ENCODE peak calls at places on chromosome 13, in eight cellular contexts. One of them, this sample, is unnamed. For H3K9me3, the result is how much of the 10 kb centered on the place peaks cover.

GRCh38 chr13:102566513-102566912 is 30.3 kb upstream of the TPP2 start:
- DNase-seq in mammary epithelial cell: no peak
- DNase-seq in T-helper 17 cell: no peak
- DNase-seq in CD8-positive, alpha-beta T cell: no peak
- DNase-seq in cardiac muscle cell: no peak
- DNase-seq in uterus: no peak
- DNase-seq in heart right ventricle: no peak
- DNase-seq in HCT116: no peak
- DNase-seq in this sample: no peak

GRCh38 chr13:51047434-51048165 is 63.5 kb downstream of the C13orf42 start:
- DNase-seq in mammary epithelial cell: no peak
- DNase-seq in T-helper 17 cell: no peak
- DNase-seq in CD8-positive, alpha-beta T cell: no peak
- DNase-seq in cardiac muscle cell: no peak
- DNase-seq in uterus: no peak
- DNase-seq in heart right ventricle: no peak
- DNase-seq in HCT116: no peak
- DNase-seq in this sample: no peak

GRCh38 chr13:24050292-24050711 is 110.2 kb upstream of the SPATA13 start:
- DNase-seq in mammary epithelial cell: peak
- DNase-seq in T-helper 17 cell: no peak
- DNase-seq in CD8-positive, alpha-beta T cell: no peak
- DNase-seq in cardiac muscle cell: no peak
- DNase-seq in uterus: peak
- DNase-seq in heart right ventricle: no peak
- DNase-seq in HCT116: no peak
- DNase-seq in this sample: peak

GRCh38 chr13:40910324-40911050 is 108.6 kb downstream of the ELF1 start:
- DNase-seq in mammary epithelial cell: peak
- DNase-seq in T-helper 17 cell: no peak
- DNase-seq in CD8-positive, alpha-beta T cell: no peak
- DNase-seq in cardiac muscle cell: no peak
- DNase-seq in uterus: no peak
- DNase-seq in heart right ventricle: no peak
- DNase-seq in HCT116: no peak
- DNase-seq in this sample: no peak

GRCh38 chr13:76992548-76993001 is 694 bp downstream of the CLN5 start:
- DNase-seq in mammary epithelial cell: peak
- DNase-seq in T-helper 17 cell: peak
- DNase-seq in CD8-positive, alpha-beta T cell: peak
- DNase-seq in cardiac muscle cell: peak
- DNase-seq in uterus: peak
- DNase-seq in heart right ventricle: peak
- DNase-seq in HCT116: no peak
- DNase-seq in this sample: no peak

GRCh38 chr13:92806215-92806614 is 420.4 kb upstream of the GPC6 start:
- DNase-seq in mammary epithelial cell: no peak
- DNase-seq in T-helper 17 cell: no peak
- DNase-seq in CD8-positive, alpha-beta T cell: no peak
- DNase-seq in cardiac muscle cell: no peak
- DNase-seq in uterus: no peak
- DNase-seq in heart right ventricle: no peak
- DNase-seq in HCT116: no peak
- DNase-seq in this sample: no peak

GRCh38 chr13:43878897-43879322 is 630 bp downstream of the CCDC122 start:
- DNase-seq in mammary epithelial cell: peak
- DNase-seq in T-helper 17 cell: no peak
- DNase-seq in CD8-positive, alpha-beta T cell: peak
- DNase-seq in cardiac muscle cell: peak
- DNase-seq in uterus: peak
- DNase-seq in heart right ventricle: peak
- DNase-seq in HCT116: no peak
- DNase-seq in this sample: peak

GRCh38 chr13:90498816-90499215 is 848.7 kb upstream of the MIR17HG start:
- DNase-seq in mammary epithelial cell: no peak
- DNase-seq in T-helper 17 cell: no peak
- DNase-seq in CD8-positive, alpha-beta T cell: no peak
- DNase-seq in cardiac muscle cell: no peak
- DNase-seq in uterus: no peak
- DNase-seq in heart right ventricle: no peak
- DNase-seq in HCT116: no peak
- DNase-seq in this sample: no peak

GRCh38 chr13:22009500-22009899 is 338.6 kb downstream of the FGF9 start:
- DNase-seq in mammary epithelial cell: no peak
- DNase-seq in T-helper 17 cell: no peak
- DNase-seq in CD8-positive, alpha-beta T cell: no peak
- DNase-seq in cardiac muscle cell: no peak
- DNase-seq in uterus: no peak
- DNase-seq in heart right ventricle: no peak
- DNase-seq in HCT116: no peak
- DNase-seq in this sample: no peak

GRCh38 chr13:42969558-42970172 is 22.4 kb downstream of the EPSTI1 start:
- DNase-seq in mammary epithelial cell: peak
- DNase-seq in T-helper 17 cell: peak
- DNase-seq in CD8-positive, alpha-beta T cell: peak
- DNase-seq in cardiac muscle cell: peak
- DNase-seq in uterus: peak
- DNase-seq in heart right ventricle: peak
- DNase-seq in HCT116: peak
- DNase-seq in this sample: peak

GRCh38 chr13:111664060-111664459 is 343.6 kb downstream of the TEX29 start:
- DNase-seq in mammary epithelial cell: no peak
- DNase-seq in T-helper 17 cell: no peak
- DNase-seq in CD8-positive, alpha-beta T cell: no peak
- DNase-seq in cardiac muscle cell: no peak
- DNase-seq in uterus: no peak
- DNase-seq in heart right ventricle: no peak
- DNase-seq in HCT116: no peak
- DNase-seq in this sample: no peak

GRCh38 chr13:111663505-111663904 is 343.1 kb downstream of the TEX29 start:
- DNase-seq in mammary epithelial cell: no peak
- DNase-seq in T-helper 17 cell: no peak
- DNase-seq in CD8-positive, alpha-beta T cell: no peak
- DNase-seq in cardiac muscle cell: no peak
- DNase-seq in uterus: no peak
- DNase-seq in heart right ventricle: no peak
- DNase-seq in HCT116: no peak
- DNase-seq in this sample: no peak

GRCh38 chr13:111666377-111666776 is 345.9 kb downstream of the TEX29 start:
- DNase-seq in mammary epithelial cell: no peak
- DNase-seq in T-helper 17 cell: no peak
- DNase-seq in CD8-positive, alpha-beta T cell: no peak
- DNase-seq in cardiac muscle cell: no peak
- DNase-seq in uterus: no peak
- DNase-seq in heart right ventricle: no peak
- DNase-seq in HCT116: no peak
- DNase-seq in this sample: no peak

GRCh38 chr13:111665691-111666095 is 345.3 kb downstream of the TEX29 start:
- DNase-seq in mammary epithelial cell: no peak
- DNase-seq in T-helper 17 cell: no peak
- DNase-seq in CD8-positive, alpha-beta T cell: no peak
- DNase-seq in cardiac muscle cell: no peak
- DNase-seq in uterus: no peak
- DNase-seq in heart right ventricle: no peak
- DNase-seq in HCT116: no peak
- DNase-seq in this sample: no peak

DNA sequence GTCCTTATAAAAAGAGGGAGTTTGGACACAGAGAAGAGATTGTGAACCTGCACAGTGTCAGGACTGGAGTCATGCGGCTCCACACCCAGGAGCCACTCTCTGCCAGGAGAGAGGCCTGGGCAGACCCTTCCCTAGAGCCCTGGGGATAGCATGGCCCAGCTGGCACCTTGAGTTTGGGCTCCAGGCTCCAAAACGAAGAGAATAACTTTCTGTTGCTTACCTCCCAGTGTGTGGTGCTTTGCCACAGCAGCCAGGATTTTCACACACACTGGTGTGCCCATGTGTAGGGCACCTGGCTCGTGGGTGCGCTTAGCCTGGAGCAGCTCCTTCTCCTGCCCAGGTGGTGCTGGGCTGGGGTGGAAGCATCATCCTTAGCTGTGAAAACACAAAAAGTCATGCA is 344.3 kb downstream of the TEX29 start:
- DNase-seq in mammary epithelial cell: no peak
- DNase-seq in T-helper 17 cell: no peak
- DNase-seq in CD8-positive, alpha-beta T cell: no peak
- DNase-seq in cardiac muscle cell: no peak
- DNase-seq in uterus: no peak
- DNase-seq in heart right ventricle: no peak
- DNase-seq in HCT116: no peak
- DNase-seq in this sample: no peak
- H3K9me3 ChIP-seq in mammary epithelial cell: under half
- H3K9me3 ChIP-seq in T-helper 17 cell: under half
- H3K9me3 ChIP-seq in CD8-positive, alpha-beta T cell: under half
- H3K9me3 ChIP-seq in cardiac muscle cell: under half
- H3K9me3 ChIP-seq in uterus: under half
- H3K9me3 ChIP-seq in heart right ventricle: under half
- H3K9me3 ChIP-seq in HCT116: under half
- H3K9me3 ChIP-seq in this sample: under half

DNA sequence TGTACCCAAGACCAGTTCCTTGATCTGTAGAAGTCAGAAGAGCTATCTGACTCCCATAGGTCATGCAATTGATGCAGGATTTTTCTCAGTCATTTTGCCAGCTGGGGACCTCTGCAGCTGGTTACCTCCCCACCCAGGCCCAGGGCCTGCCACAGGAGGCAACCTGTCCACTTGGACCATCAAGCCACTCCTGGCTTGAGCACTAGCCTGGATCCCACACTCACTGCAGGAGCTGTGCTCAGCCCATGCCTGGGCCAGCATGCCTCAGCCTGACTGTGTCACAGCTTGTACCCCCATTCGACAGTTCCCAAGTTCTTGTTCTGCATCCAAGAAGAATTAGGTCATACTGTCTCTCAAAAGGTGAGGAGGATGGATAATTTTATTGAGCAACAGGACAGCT is 189.4 kb downstream of the PCDH17 start:
- DNase-seq in mammary epithelial cell: no peak
- DNase-seq in T-helper 17 cell: no peak
- DNase-seq in CD8-positive, alpha-beta T cell: no peak
- DNase-seq in cardiac muscle cell: no peak
- DNase-seq in uterus: no peak
- DNase-seq in heart right ventricle: no peak
- DNase-seq in HCT116: no peak
- DNase-seq in this sample: no peak
- H3K9me3 ChIP-seq in mammary epithelial cell: under half
- H3K9me3 ChIP-seq in T-helper 17 cell: under half
- H3K9me3 ChIP-seq in CD8-positive, alpha-beta T cell: under half
- H3K9me3 ChIP-seq in cardiac muscle cell: under half
- H3K9me3 ChIP-seq in uterus: under half
- H3K9me3 ChIP-seq in heart right ventricle: under half
- H3K9me3 ChIP-seq in HCT116: under half
- H3K9me3 ChIP-seq in this sample: under half

DNA sequence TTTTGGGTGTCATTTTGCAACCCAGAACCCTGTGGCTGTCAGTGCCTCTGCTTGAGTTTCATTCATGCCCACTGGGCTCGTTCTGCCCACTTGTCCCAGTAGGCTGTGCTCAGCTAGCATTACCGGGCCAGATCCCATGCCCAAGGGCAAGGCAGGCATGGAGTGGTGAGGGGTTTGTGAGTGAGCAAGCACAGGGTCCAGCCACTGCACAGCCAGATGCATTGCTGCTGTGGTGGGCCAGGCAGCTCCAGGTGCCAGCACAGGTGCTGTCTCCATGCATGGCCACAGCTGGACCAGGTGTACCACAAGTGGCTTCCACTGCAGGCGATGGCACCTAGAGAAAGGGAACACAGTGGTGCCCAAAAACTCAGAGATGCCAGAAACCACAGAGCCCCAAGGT is 1671.2 kb downstream of the OLFM4 start:
- DNase-seq in mammary epithelial cell: no peak
- DNase-seq in T-helper 17 cell: no peak
- DNase-seq in CD8-positive, alpha-beta T cell: no peak
- DNase-seq in cardiac muscle cell: no peak
- DNase-seq in uterus: no peak
- DNase-seq in heart right ventricle: no peak
- DNase-seq in HCT116: no peak
- DNase-seq in this sample: no peak
- H3K9me3 ChIP-seq in mammary epithelial cell: under half
- H3K9me3 ChIP-seq in T-helper 17 cell: under half
- H3K9me3 ChIP-seq in CD8-positive, alpha-beta T cell: under half
- H3K9me3 ChIP-seq in cardiac muscle cell: under half
- H3K9me3 ChIP-seq in uterus: under half
- H3K9me3 ChIP-seq in heart right ventricle: under half
- H3K9me3 ChIP-seq in HCT116: under half
- H3K9me3 ChIP-seq in this sample: under half

DNA sequence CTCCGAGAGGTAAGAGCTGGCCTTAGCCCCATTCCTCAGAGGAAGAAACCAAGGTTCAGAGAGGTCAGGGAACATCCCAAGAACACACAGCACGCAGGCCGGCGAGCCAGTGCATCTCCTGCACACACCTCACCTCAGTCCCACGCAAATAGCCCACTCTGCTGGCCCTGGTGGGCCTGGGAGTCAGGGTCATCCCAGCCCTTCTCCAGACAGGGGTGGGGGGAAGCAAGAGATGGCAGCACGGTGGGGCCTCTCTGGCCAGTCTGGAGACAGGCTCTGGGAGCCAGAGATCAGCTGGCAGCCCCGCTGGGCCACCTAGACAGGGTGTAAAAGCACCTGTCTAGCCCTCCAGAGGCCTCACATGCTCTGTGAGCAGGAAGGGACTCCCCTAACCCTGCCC is 26.8 kb downstream of the TUBA3C start:
- DNase-seq in mammary epithelial cell: no peak
- DNase-seq in T-helper 17 cell: no peak
- DNase-seq in CD8-positive, alpha-beta T cell: no peak
- DNase-seq in cardiac muscle cell: no peak
- DNase-seq in uterus: no peak
- DNase-seq in heart right ventricle: no peak
- DNase-seq in HCT116: no peak
- DNase-seq in this sample: no peak
- H3K9me3 ChIP-seq in mammary epithelial cell: half or more
- H3K9me3 ChIP-seq in T-helper 17 cell: under half
- H3K9me3 ChIP-seq in CD8-positive, alpha-beta T cell: under half
- H3K9me3 ChIP-seq in cardiac muscle cell: under half
- H3K9me3 ChIP-seq in uterus: under half
- H3K9me3 ChIP-seq in heart right ventricle: under half
- H3K9me3 ChIP-seq in HCT116: under half
- H3K9me3 ChIP-seq in this sample: under half

GRCh38 chr13:19161308-19161707 is 20.3 kb downstream of the TUBA3C start:
- DNase-seq in mammary epithelial cell: no peak
- DNase-seq in T-helper 17 cell: no peak
- DNase-seq in CD8-positive, alpha-beta T cell: no peak
- DNase-seq in cardiac muscle cell: no peak
- DNase-seq in uterus: no peak
- DNase-seq in heart right ventricle: no peak
- DNase-seq in HCT116: no peak
- DNase-seq in this sample: no peak
- H3K9me3 ChIP-seq in mammary epithelial cell: half or more
- H3K9me3 ChIP-seq in T-helper 17 cell: under half
- H3K9me3 ChIP-seq in CD8-positive, alpha-beta T cell: under half
- H3K9me3 ChIP-seq in cardiac muscle cell: under half
- H3K9me3 ChIP-seq in uterus: under half
- H3K9me3 ChIP-seq in heart right ventricle: under half
- H3K9me3 ChIP-seq in HCT116: under half
- H3K9me3 ChIP-seq in this sample: under half

This sample was measured in left ventricle myocardium inferior.